ENCODE peak calls at places on chromosomes 4 and X, in six cellular contexts. O is ovary, G is tibial nerve, Z is heart left ventricle, X is upper lobe of left lung, H is HCT116. V is an unnamed sample.

GRCh38 chrX:46676399-46677351 is 82.2 kb downstream of the SLC9A7 start:
- DNase-seq in O (no peak), G (no peak), Z (no peak), X (no peak), H (no peak), V (no peak)

GRCh38 chr4:90990298-90990697 is 863.1 kb downstream of the CCSER1 start:
- DNase-seq in O (no peak), G (no peak), Z (no peak), X (no peak), H (no peak), V (no peak)

GRCh38 chrX:145609951-145610511 is 207.6 kb upstream of the SLITRK2 start:
- DNase-seq in O (no peak), G (no peak), Z (no peak), X (no peak), H (no peak), V (no peak)

GRCh38 chr4:187363453-187363852 is 632.1 kb upstream of the ZFP42 start:
- DNase-seq in O (no peak), G (no peak), Z (no peak), X (no peak), H (no peak), V (no peak)

GRCh38 chrX:29496636-29497180 is 718.7 kb upstream of the MAGEB2 start:
- DNase-seq in O (no peak), G (no peak), Z (no peak), X (no peak), H (no peak), V (no peak)

GRCh38 chr4:53640576-53641459 is 49.5 kb upstream of the LNX1 start:
- DNase-seq in O (no peak), G (no peak), Z (no peak), X (peak), H (no peak), V (no peak)

GRCh38 chr4:94673961-94674360 is 83.8 kb upstream of the BMPR1B start:
- DNase-seq in O (no peak), G (no peak), Z (no peak), X (no peak), H (no peak), V (no peak)

GRCh38 chr4:139134403-139134802 is 42.6 kb downstream of the ELF2 start:
- DNase-seq in O (no peak), G (no peak), Z (no peak), X (no peak), H (no peak), V (no peak)

GRCh38 chr4:138090145-138090917 is 151.8 kb downstream of the SLC7A11 start:
- DNase-seq in O (peak), G (peak), Z (no peak), X (peak), H (peak), V (peak)

GRCh38 chr4:140061194-140061593 is 92.8 kb downstream of the MAML3 start:
- DNase-seq in O (no peak), G (no peak), Z (no peak), X (no peak), H (no peak), V (no peak)

GRCh38 chrX:40663880-40664630 is 16.7 kb upstream of the CXorf38 start:
- DNase-seq in O (no peak), G (no peak), Z (no peak), X (no peak), H (no peak), V (no peak)

GRCh38 chrX:135489542-135489941 is 30.9 kb upstream of the INTS6L start:
- DNase-seq in O (no peak), G (no peak), Z (no peak), X (no peak), H (no peak), V (no peak)

GRCh38 chr4:21507439-21507838 is 441.1 kb downstream of the KCNIP4 start:
- DNase-seq in O (no peak), G (no peak), Z (no peak), X (no peak), H (no peak), V (no peak)

GRCh38 chr4:139763205-139763604 is 97.6 kb downstream of the MGST2 start:
- DNase-seq in O (no peak), G (no peak), Z (no peak), X (no peak), H (no peak), V (no peak)

GRCh38 chr4:48042979-48043461 is 26.4 kb downstream of the NIPAL1 start:
- DNase-seq in O (no peak), G (no peak), Z (no peak), X (no peak), H (no peak), V (no peak)

GRCh38 chrX:105098201-105098600 is 122.3 kb downstream of the TEX13A start:
- DNase-seq in O (no peak), G (no peak), Z (no peak), X (no peak), H (no peak), V (no peak)

GRCh38 chr4:53696956-53697685 is 105.8 kb upstream of the LNX1 start:
- DNase-seq in O (no peak), G (no peak), Z (no peak), X (no peak), H (no peak), V (no peak)

GRCh38 chrX:71178908-71179307 is 34.3 kb downstream of the NLGN3 start:
- DNase-seq in O (peak), G (peak), Z (peak), X (peak), H (peak), V (peak)

DNA sequence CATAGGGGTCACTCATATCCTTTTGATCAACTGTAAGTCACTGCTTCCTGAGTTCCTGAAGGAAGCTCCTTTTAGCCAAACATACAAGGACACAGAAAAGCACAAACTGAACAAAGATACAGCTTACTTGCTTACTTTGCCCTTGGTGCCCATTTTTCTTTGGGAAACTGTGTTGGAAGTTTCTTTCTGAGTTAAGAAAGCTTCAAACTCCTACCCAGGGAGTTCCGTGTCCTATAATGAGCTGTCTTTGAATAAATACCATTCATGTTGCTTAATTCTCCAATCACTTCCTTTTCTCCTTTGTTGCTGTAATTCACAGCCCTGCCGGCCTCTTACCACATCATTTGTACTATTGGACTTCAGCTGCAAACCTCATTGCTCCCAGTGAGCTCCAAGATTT is at the start of gene ADH4:
- DNase-seq in O (no peak), G (no peak), Z (no peak), X (no peak), H (no peak), V (no peak)
- TF ChIP-seq POLR2A in O (no peak), G (no peak), Z (no peak), X (no peak), H (no peak), V (no peak)

DNA sequence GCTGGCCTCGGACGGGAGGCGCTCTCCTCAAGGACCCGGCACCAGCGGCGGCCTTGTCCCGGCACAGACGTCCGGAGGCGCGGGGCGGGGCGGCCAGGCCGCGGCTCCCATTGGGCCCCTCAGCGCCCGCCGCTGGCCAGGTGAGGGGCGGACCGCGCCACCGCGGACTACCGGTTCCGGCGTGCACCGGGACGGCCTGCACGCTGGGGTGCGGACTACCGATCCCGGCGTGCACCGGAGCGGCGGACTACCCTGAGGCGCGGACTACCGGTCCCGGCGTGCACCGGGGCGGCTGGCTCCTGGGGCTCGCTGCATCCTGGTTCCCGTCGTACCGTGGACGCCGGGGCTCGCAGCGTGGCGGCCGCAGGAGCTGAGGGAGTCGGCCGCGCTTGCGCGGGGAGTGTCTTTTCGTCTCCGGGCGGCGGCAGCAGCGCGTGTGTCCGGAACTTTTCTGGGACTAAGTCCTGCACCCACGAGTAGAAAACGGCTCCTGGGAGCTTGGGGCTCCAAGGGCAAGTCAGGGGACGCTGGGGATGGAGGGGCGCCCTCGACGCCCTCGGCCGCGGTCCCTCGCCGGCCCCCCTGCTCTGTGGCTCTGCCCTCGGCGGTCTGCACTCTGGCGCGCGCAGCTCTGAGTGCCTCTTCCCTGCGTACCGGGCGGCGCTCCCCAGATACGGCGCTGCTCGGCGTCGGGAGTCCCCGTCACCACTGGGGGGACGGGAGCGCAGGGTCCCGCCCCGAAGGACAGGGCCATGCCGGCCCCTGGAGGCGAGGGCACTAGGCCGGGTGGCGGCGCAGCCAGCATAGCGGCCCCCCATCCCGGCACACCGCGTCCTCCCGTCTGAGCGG is at the start of gene LETM1:
- DNase-seq in O (peak), G (peak), Z (peak), X (peak), H (peak), V (peak)
- TF ChIP-seq CTCF in O (no peak), G (peak), Z (no peak), X (peak), H (peak), V (no peak)

DNA sequence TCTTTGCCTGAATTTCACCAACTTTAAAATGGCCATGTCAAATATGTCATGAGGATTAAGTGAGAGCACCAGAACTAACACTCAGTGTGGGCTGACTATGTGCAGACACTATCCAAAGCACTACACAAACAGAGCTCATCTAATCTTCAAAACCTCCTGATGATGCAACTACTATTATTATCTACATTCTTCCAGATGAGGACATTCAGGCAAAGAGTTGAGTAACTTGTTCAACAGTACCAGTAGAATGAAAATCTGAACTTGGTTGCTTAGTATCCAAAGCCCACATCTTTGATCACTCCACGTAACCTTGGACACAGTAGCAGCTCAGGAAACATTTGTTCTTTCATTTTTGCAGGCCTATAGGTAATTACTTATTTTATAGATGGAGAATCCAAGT is 90.1 kb downstream of the ATP8A1 start:
- DNase-seq in O (no peak), G (no peak), Z (no peak), X (no peak), H (no peak), V (no peak)
- H3K4me3 ChIP-seq in O (no peak), G (no peak), Z (no peak), X (no peak), H (no peak), V (no peak)

GRCh38 chrX:78944351-78944750 is 840 bp upstream of the P2RY10 start:
- DNase-seq in O (no peak), G (no peak), Z (no peak), X (no peak), H (no peak), V (no peak)

GRCh38 chrX:78946178-78946896 is 1.1 kb downstream of the P2RY10 start:
- DNase-seq in O (no peak), G (no peak), Z (no peak), X (no peak), H (no peak), V (no peak)

GRCh38 chrX:78950157-78950556 is 5.0 kb downstream of the P2RY10 start:
- DNase-seq in O (no peak), G (no peak), Z (no peak), X (no peak), H (no peak), V (no peak)

DNA sequence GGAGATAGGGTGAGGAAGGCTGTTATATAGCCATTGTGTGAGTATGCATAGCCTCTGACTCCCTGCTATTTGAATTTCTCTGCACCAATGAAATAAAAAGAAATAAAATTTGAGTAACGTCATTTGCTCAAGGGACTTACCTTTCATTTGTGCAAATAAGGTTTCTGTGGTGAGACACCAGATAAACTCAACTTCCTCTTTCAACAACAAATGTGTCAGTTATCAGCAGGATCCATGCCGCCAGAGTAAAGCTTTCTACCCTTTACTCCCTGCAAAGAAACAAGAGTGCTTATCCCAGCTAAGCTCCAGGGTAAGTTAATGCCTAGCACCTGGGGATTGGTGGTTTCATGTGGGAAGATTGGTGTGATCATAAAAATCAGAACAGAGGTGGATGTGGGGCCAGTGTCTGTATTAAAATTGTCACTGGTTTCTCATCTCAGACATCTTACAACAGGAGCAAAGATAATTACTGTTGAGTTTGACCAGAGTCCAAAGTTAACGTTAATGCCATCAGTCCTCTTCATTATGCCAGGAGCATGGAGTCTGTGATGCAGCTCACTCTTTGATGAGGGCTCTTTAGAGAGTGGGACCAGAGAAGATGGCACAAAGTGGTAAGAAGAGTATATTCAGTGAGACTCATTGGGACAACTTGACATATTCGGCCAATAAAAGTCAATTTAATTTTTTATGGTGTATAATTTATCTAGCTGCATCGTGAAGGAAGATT is at the start of gene P2RY10:
- DNase-seq in O (no peak), G (no peak), Z (no peak), X (no peak), H (no peak), V (no peak)
- TF ChIP-seq POLR2A in O (no peak), G (no peak), Z (no peak), X (peak), H (no peak), V (no peak)

DNA sequence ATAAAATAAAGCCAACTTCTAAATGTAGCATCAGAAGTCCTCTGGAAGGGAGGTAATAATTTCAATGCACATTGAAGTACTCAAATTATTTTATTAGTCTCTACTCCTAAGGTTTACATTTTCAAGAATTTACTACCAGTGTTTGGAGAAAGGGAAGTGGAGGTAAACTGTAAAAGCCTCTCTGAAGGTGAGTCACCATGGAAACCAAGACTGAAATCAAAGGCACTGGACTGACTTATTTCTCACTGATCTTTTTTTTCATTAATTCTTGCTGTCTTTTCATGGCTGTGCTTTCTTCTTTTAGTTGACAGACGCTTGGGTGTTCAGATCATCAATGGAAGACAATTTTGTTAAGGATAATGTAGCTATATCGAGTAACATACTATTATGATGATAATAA is 9.7 kb downstream of the SLC39A8 start:
- DNase-seq in O (no peak), G (no peak), Z (no peak), X (no peak), H (no peak), V (no peak)
- TF ChIP-seq CTCF in O (no peak), G (no peak), Z (no peak), X (no peak), H (no peak), V (no peak)

GRCh38 chr4:6647582-6648230 is 7.2 kb downstream of the MRFAP1 start:
- DNase-seq in O (no peak), G (no peak), Z (no peak), X (no peak), H (no peak), V (no peak)

GRCh38 chr4:6647169-6647568 is 6.7 kb downstream of the MRFAP1 start:
- DNase-seq in O (no peak), G (no peak), Z (no peak), X (no peak), H (no peak), V (no peak)

GRCh38 chr4:6641971-6642320 is 1.5 kb downstream of the MRFAP1 start:
- DNase-seq in O (no peak), G (no peak), Z (no peak), X (no peak), H (no peak), V (peak)

GRCh38 chr4:6643141-6643847 is 2.8 kb downstream of the MRFAP1 start:
- DNase-seq in O (no peak), G (no peak), Z (no peak), X (no peak), H (no peak), V (peak)

DNA sequence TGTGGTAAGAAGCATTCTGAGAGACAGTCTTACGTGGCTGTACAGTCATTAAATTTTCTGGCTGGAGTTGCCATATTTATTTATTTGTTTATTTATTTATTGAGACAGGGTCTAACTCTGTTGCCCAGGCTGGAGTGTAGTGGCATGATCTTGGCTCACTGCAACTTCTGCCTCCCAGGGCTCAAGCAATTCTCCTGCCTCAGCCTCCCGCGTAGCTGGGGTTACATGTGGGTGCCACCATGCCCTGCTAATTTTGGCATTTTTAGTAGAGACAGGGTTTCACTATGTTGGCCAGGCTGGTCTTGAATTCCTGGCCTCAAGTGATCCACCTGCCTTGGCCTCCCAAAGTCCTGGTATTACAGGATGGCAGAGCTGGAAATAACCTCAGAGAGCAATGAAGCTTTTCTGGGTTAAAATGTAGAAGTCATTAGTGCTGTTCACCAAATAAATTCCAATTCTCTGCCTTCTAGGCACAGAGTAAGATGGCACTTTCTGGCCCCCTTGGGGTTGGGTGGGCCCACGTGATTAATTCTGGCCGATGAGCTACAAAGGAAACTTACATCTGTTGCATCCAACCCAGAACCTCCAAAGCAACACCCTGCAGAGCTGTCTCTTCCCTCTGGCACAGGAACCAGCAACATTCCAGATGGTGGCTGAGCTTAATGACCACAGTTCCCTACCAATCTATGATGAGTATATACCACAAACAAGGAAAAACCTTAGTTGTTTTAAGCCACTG is 4.5 kb downstream of the MRFAP1 start:
- DNase-seq in O (no peak), G (no peak), Z (no peak), X (no peak), H (no peak), V (no peak)
- H3K4me3 ChIP-seq in O (no peak), G (no peak), Z (no peak), X (no peak), H (no peak), V (no peak)

DNA sequence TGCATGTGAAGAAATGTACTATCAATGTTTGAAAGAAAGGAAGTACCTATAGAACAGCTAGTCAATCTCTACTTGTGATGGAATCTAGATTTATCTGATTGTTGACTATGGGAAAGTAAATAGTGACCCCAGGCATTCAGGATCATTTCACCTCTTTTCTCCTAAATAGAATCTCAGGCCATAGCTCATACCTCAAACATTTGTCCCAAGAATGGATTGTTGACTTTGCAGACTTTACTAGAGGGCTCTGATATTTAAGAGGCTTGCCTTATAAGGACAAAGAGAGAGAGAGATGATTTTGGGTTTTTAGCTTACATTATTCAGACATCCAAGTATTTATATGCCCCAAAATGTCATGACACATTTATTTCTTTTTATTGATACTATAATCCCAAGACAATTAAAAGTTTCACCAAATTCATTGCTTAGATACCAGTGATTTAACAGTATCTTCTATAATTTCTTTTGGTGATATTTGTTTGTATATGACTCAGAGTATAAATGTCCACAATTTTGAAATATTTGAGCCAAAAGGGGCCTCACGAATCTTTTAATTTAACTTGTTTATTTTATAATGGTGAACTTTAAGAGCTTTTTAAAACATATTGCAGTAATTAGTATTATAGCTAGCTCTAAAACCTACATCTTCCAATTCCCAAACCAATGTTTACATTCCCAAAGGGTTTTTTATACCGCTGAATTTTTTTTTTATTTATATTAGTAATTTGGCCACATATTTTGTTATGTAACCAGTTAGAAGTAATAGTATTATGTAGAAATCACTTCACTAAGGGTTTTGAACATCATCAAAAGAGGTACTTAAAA is 614.1 kb downstream of the PCDH7 start:
- DNase-seq in O (no peak), G (no peak), Z (no peak), X (no peak), H (no peak), V (no peak)
- TF ChIP-seq POLR2A in O (no peak), G (no peak), Z (no peak), X (no peak), H (no peak), V (no peak)

V was measured in lower leg skin.